ENCODE peak calls at places on chromosomes 7 and 10, in four cellular contexts. B, W, N and L are unnamed samples. For H3K36me3, the result is how much of the 10 kb centered on the place peaks cover.

GRCh38 chr10:25328361-25328760 is 153.6 kb downstream of the GPR158 start:
- DNase-seq in W (no peak), N (no peak), B (no peak), L (no peak)

GRCh38 chr7:99615989-99616358 is 772 bp upstream of the ZSCAN25 start:
- DNase-seq in B (no peak), N (no peak), W (no peak), L (no peak)

GRCh38 chr7:157551325-157552070 is 214.7 kb downstream of the DNAJB6 start:
- DNase-seq in W (no peak), B (no peak), N (no peak), L (peak)

GRCh38 chr7:21365866-21366624 is 61.8 kb upstream of the SP4 start:
- DNase-seq in B (peak), W (no peak), N (no peak), L (no peak)

GRCh38 chr10:86827639-86828038 is 71.2 kb downstream of the BMPR1A start:
- DNase-seq in W (no peak), B (no peak), N (no peak), L (no peak)

GRCh38 chr7:99624487-99624886 is 7.7 kb downstream of the ZSCAN25 start:
- DNase-seq in N (no peak), W (no peak), B (no peak), L (no peak)

GRCh38 chr7:116525298-116525912 is 569 bp downstream of the CAV1 start:
- DNase-seq in B (no peak), W (peak), N (peak), L (peak)

GRCh38 chr7:50594734-50595537 is 29.7 kb upstream of the DDC start:
- DNase-seq in N (no peak), W (no peak), B (no peak), L (no peak)

GRCh38 chr10:27893320-27894014 is 105.4 kb downstream of the ODAD2 start:
- DNase-seq in W (no peak), N (no peak), B (peak), L (no peak)

GRCh38 chr7:158396982-158397862 is 190.4 kb downstream of the PTPRN2 start:
- DNase-seq in W (no peak), B (no peak), N (peak), L (no peak)

GRCh38 chr10:71972746-71973695 is 8.8 kb downstream of the CHST3 start:
- DNase-seq in B (no peak), N (no peak), W (no peak), L (no peak)

GRCh38 chr10:125124907-125125306 is 35.5 kb downstream of the CTBP2 start:
- DNase-seq in B (peak), W (no peak), N (no peak), L (no peak)

GRCh38 chr10:88115406-88115805 is 252.0 kb downstream of the PTEN start:
- DNase-seq in N (no peak), W (no peak), B (no peak), L (no peak)

GRCh38 chr7:149310113-149310836 is 48.3 kb downstream of the ZNF783 start:
- DNase-seq in W (no peak), B (peak), N (no peak), L (no peak)

GRCh38 chr7:134030460-134030865 is 96.7 kb upstream of the LRGUK start:
- DNase-seq in B (no peak), W (no peak), N (no peak), L (no peak)

GRCh38 chr7:107267138-107267537 is 98.3 kb downstream of the HBP1 start:
- DNase-seq in B (no peak), N (no peak), W (no peak), L (no peak)

GRCh38 chr10:125034671-125035070 is 92.7 kb downstream of the ZRANB1 start:
- DNase-seq in B (peak), N (peak), W (no peak), L (no peak)

DNA sequence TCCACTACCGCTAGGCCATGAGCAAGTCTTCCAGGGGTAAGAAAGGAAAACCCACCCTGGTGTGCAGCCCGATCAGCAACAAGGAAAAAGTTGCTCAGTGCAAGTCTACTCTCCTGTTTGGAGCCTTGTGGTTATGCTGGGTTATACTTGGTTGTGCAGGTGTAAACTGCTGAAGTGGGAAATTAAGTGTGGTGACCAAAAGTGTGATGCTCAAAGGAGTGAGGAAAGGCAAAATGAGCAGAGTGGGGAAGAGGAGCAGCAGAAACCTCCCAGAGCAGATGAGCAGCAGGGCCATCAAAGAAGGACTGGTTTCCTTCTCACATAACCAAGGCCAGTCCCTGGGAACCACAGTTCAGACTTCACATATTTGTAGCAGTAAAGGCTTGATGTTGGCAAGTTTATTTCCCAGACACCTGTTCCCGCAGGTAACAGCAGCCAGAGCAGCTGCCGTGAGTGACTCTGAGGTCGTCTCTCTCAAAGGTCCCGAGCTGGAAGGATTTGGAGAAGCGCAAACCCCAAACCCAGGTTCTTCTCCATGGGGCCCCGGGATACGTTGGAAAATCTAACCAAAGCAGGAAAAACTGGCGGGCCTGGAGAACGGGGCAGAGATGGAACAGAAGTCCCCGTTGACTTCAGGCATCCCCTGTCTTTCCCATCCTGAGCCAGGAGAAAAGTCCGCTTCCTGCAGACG is 607 bp upstream of the SMO start:
- DNase-seq in B (no peak), W (no peak), N (no peak), L (no peak)
- TF ChIP-seq CTCF in B (no peak), W (no peak), N (no peak), L (no peak)

GRCh38 chr7:127682140-127682539 is 30.1 kb downstream of the SND1 start:
- DNase-seq in N (no peak), B (no peak), W (no peak), L (no peak)
- H3K36me3 ChIP-seq in N (under half), B (under half), W (under half), L (half or more)

GRCh38 chr10:79050896-79051555 is 17.7 kb upstream of the ZMIZ1 start:
- DNase-seq in N (peak), B (no peak), W (peak), L (peak)

GRCh38 chr10:79053081-79053434 is 15.7 kb upstream of the ZMIZ1 start:
- DNase-seq in N (no peak), W (no peak), B (no peak), L (no peak)

GRCh38 chr10:79051766-79052165 is 17.0 kb upstream of the ZMIZ1 start:
- DNase-seq in N (peak), B (no peak), W (peak), L (peak)

GRCh38 chr10:79053481-79054202 is 15.1 kb upstream of the ZMIZ1 start:
- DNase-seq in B (no peak), W (peak), N (peak), L (peak)

DNA sequence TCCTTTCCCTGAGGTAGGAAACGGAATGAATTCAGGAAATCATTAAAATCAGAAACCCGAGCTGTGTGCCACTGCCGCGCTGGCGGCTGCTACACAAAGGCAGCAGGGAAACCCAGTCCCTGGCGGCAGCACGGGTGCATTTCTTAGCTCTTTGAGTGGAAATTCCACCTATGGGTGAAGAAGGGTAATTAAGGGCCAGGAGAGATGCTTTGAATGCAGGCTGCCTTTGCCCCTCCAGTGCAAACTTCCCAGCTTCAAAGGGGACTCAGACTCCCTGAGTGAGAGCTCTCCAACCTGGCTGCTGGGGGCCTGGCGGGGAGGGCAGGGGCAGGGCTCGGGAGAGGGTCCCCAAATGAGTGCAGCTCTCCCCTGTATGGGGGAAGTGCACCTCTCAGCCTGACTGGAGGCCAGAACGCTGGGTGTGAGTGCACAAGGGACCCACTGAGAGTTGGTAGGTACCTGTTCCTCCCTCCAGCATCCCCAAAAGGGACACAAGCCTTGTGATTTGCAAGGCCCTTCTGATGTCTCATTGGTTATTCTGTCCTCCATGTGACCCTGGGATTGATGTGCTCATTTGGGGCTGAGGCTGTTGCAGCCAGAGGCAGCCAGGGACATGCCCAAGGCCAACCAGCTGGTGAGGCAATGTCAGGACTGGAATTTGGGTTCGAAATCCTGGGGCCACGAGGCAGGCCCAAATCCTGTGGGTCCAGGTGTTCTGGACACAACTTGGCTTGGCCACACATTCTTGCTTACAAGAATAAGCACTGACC is 16.3 kb upstream of the ZMIZ1 start:
- DNase-seq in W (peak), N (peak), B (no peak), L (peak)
- TF ChIP-seq CTCF in W (no peak), N (no peak), B (no peak), L (no peak)

DNA sequence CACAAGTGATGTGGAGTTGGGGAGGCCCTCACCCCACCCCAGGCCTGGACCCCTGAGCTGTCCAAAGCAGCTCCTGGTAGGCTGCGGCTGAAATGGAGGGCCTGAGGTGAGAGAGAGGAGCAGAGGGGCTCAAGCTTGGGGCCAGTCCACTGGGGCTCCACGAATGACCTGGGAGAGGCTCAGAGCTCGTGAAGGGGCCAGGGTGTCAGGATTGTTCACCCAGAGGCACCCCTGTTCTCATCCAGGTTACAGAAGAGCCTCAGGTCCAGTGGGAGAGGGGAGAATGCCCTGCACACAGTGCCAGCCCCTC is 102.2 kb upstream of the RET start:
- DNase-seq in B (no peak), N (no peak), W (no peak), L (peak)
- H3K36me3 ChIP-seq in B (under half), N (under half), W (under half), L (under half)